ENCODE peak calls at places on chromosomes 3 and 15, in nine cellular contexts. One of them, this sample, is unnamed.

GRCh38 chr3:171944109-171945016 is 95.0 kb upstream of the FNDC3B start:
- DNase-seq in HCT116: no peak
- DNase-seq in endothelial cell of umbilical vein: peak; percentile 91
- DNase-seq in lower lobe of right lung: no peak
- DNase-seq in OCI-LY7: no peak
- DNase-seq in CD4-positive, CD25-positive, alpha-beta regulatory T cell: no peak
- DNase-seq in Peyer's patch: no peak
- DNase-seq in mesenchymal stem cell: peak; percentile 50
- DNase-seq in transverse colon: no peak
- DNase-seq in this sample: no peak

GRCh38 chr3:118578559-118578958 is 456.1 kb downstream of the IGSF11 start:
- DNase-seq in HCT116: no peak
- DNase-seq in endothelial cell of umbilical vein: no peak
- DNase-seq in lower lobe of right lung: no peak
- DNase-seq in OCI-LY7: no peak
- DNase-seq in CD4-positive, CD25-positive, alpha-beta regulatory T cell: no peak
- DNase-seq in Peyer's patch: no peak
- DNase-seq in mesenchymal stem cell: no peak
- DNase-seq in transverse colon: no peak
- DNase-seq in this sample: no peak

GRCh38 chr3:45988100-45988761 is 7.4 kb downstream of the FYCO1 start:
- DNase-seq in HCT116: no peak
- DNase-seq in endothelial cell of umbilical vein: no peak
- DNase-seq in lower lobe of right lung: no peak
- DNase-seq in OCI-LY7: no peak
- DNase-seq in CD4-positive, CD25-positive, alpha-beta regulatory T cell: no peak
- DNase-seq in Peyer's patch: no peak
- DNase-seq in mesenchymal stem cell: no peak
- DNase-seq in transverse colon: no peak
- DNase-seq in this sample: no peak

GRCh38 chr3:110608566-110608965 is 463.1 kb upstream of the NECTIN3 start:
- DNase-seq in HCT116: no peak
- DNase-seq in endothelial cell of umbilical vein: peak; percentile 14
- DNase-seq in lower lobe of right lung: no peak
- DNase-seq in OCI-LY7: no peak
- DNase-seq in CD4-positive, CD25-positive, alpha-beta regulatory T cell: no peak
- DNase-seq in Peyer's patch: no peak
- DNase-seq in mesenchymal stem cell: no peak
- DNase-seq in transverse colon: no peak
- DNase-seq in this sample: no peak

GRCh38 chr15:32859246-32859645 is 141.4 kb downstream of the GREM1 start:
- DNase-seq in HCT116: no peak
- DNase-seq in endothelial cell of umbilical vein: no peak
- DNase-seq in lower lobe of right lung: no peak
- DNase-seq in OCI-LY7: no peak
- DNase-seq in CD4-positive, CD25-positive, alpha-beta regulatory T cell: no peak
- DNase-seq in Peyer's patch: no peak
- DNase-seq in mesenchymal stem cell: no peak
- DNase-seq in transverse colon: no peak
- DNase-seq in this sample: no peak

GRCh38 chr3:58474348-58474911 is 17.5 kb upstream of the KCTD6 start:
- DNase-seq in HCT116: no peak
- DNase-seq in endothelial cell of umbilical vein: no peak
- DNase-seq in lower lobe of right lung: no peak
- DNase-seq in OCI-LY7: peak; percentile 55
- DNase-seq in CD4-positive, CD25-positive, alpha-beta regulatory T cell: no peak
- DNase-seq in Peyer's patch: no peak
- DNase-seq in mesenchymal stem cell: no peak
- DNase-seq in transverse colon: no peak
- DNase-seq in this sample: no peak

GRCh38 chr15:85408270-85408746 is 27.9 kb downstream of the AKAP13 start:
- DNase-seq in HCT116: no peak
- DNase-seq in endothelial cell of umbilical vein: no peak
- DNase-seq in lower lobe of right lung: no peak
- DNase-seq in OCI-LY7: peak; percentile 55
- DNase-seq in CD4-positive, CD25-positive, alpha-beta regulatory T cell: no peak
- DNase-seq in Peyer's patch: no peak
- DNase-seq in mesenchymal stem cell: no peak
- DNase-seq in transverse colon: no peak
- DNase-seq in this sample: no peak

GRCh38 chr3:190053919-190054672 is 66.6 kb downstream of the P3H2 start:
- DNase-seq in HCT116: peak; percentile 68
- DNase-seq in endothelial cell of umbilical vein: peak; percentile 34
- DNase-seq in lower lobe of right lung: no peak
- DNase-seq in OCI-LY7: no peak
- DNase-seq in CD4-positive, CD25-positive, alpha-beta regulatory T cell: no peak
- DNase-seq in Peyer's patch: no peak
- DNase-seq in mesenchymal stem cell: peak; percentile 93
- DNase-seq in transverse colon: no peak
- DNase-seq in this sample: no peak

GRCh38 chr3:111885578-111885977 is 26.5 kb downstream of the PHLDB2 start:
- DNase-seq in HCT116: no peak
- DNase-seq in endothelial cell of umbilical vein: no peak
- DNase-seq in lower lobe of right lung: no peak
- DNase-seq in OCI-LY7: no peak
- DNase-seq in CD4-positive, CD25-positive, alpha-beta regulatory T cell: no peak
- DNase-seq in Peyer's patch: no peak
- DNase-seq in mesenchymal stem cell: no peak
- DNase-seq in transverse colon: no peak
- DNase-seq in this sample: no peak

GRCh38 chr3:65425880-65426279 is 612.8 kb downstream of the MAGI1 start:
- DNase-seq in HCT116: no peak
- DNase-seq in endothelial cell of umbilical vein: no peak
- DNase-seq in lower lobe of right lung: no peak
- DNase-seq in OCI-LY7: no peak
- DNase-seq in CD4-positive, CD25-positive, alpha-beta regulatory T cell: no peak
- DNase-seq in Peyer's patch: no peak
- DNase-seq in mesenchymal stem cell: peak; percentile 20
- DNase-seq in transverse colon: no peak
- DNase-seq in this sample: no peak

GRCh38 chr3:195101927-195102608 is 168.9 kb downstream of the XXYLT1 start:
- DNase-seq in HCT116: no peak
- DNase-seq in endothelial cell of umbilical vein: no peak
- DNase-seq in lower lobe of right lung: no peak
- DNase-seq in OCI-LY7: no peak
- DNase-seq in CD4-positive, CD25-positive, alpha-beta regulatory T cell: no peak
- DNase-seq in Peyer's patch: no peak
- DNase-seq in mesenchymal stem cell: no peak
- DNase-seq in transverse colon: no peak
- DNase-seq in this sample: no peak

GRCh38 chr3:11566478-11566877 is 77.2 kb downstream of the VGLL4 start:
- DNase-seq in HCT116: no peak
- DNase-seq in endothelial cell of umbilical vein: no peak
- DNase-seq in lower lobe of right lung: no peak
- DNase-seq in OCI-LY7: no peak
- DNase-seq in CD4-positive, CD25-positive, alpha-beta regulatory T cell: no peak
- DNase-seq in Peyer's patch: no peak
- DNase-seq in mesenchymal stem cell: no peak
- DNase-seq in transverse colon: no peak
- DNase-seq in this sample: no peak

GRCh38 chr3:119357190-119357589 is 63.0 kb downstream of the ARHGAP31 start:
- DNase-seq in HCT116: no peak
- DNase-seq in endothelial cell of umbilical vein: no peak
- DNase-seq in lower lobe of right lung: peak; percentile 59
- DNase-seq in OCI-LY7: no peak
- DNase-seq in CD4-positive, CD25-positive, alpha-beta regulatory T cell: no peak
- DNase-seq in Peyer's patch: no peak
- DNase-seq in mesenchymal stem cell: no peak
- DNase-seq in transverse colon: no peak
- DNase-seq in this sample: no peak

GRCh38 chr3:63979093-63979492 is 44.2 kb downstream of the PSMD6 start:
- DNase-seq in HCT116: no peak
- DNase-seq in endothelial cell of umbilical vein: no peak
- DNase-seq in lower lobe of right lung: no peak
- DNase-seq in OCI-LY7: no peak
- DNase-seq in CD4-positive, CD25-positive, alpha-beta regulatory T cell: peak; percentile 63
- DNase-seq in Peyer's patch: no peak
- DNase-seq in mesenchymal stem cell: no peak
- DNase-seq in transverse colon: no peak
- DNase-seq in this sample: no peak

GRCh38 chr3:13552855-13553652 is 4.1 kb downstream of the FBLN2 start:
- DNase-seq in HCT116: no peak
- DNase-seq in endothelial cell of umbilical vein: no peak
- DNase-seq in lower lobe of right lung: no peak
- DNase-seq in OCI-LY7: no peak
- DNase-seq in CD4-positive, CD25-positive, alpha-beta regulatory T cell: no peak
- DNase-seq in Peyer's patch: no peak
- DNase-seq in mesenchymal stem cell: no peak
- DNase-seq in transverse colon: no peak
- DNase-seq in this sample: no peak

GRCh38 chr15:32033186-32033890 is 3.0 kb downstream of the CHRNA7 start:
- DNase-seq in HCT116: no peak
- DNase-seq in endothelial cell of umbilical vein: no peak
- DNase-seq in lower lobe of right lung: no peak
- DNase-seq in OCI-LY7: no peak
- DNase-seq in CD4-positive, CD25-positive, alpha-beta regulatory T cell: no peak
- DNase-seq in Peyer's patch: no peak
- DNase-seq in mesenchymal stem cell: no peak
- DNase-seq in transverse colon: peak; percentile 11
- DNase-seq in this sample: no peak

GRCh38 chr3:24566927-24567326 is 72.3 kb upstream of the THRB start:
- DNase-seq in HCT116: no peak
- DNase-seq in endothelial cell of umbilical vein: no peak
- DNase-seq in lower lobe of right lung: no peak
- DNase-seq in OCI-LY7: no peak
- DNase-seq in CD4-positive, CD25-positive, alpha-beta regulatory T cell: no peak
- DNase-seq in Peyer's patch: no peak
- DNase-seq in mesenchymal stem cell: no peak
- DNase-seq in transverse colon: no peak
- DNase-seq in this sample: no peak

GRCh38 chr3:42725454-42725853 is 22.9 kb upstream of the HHATL start:
- DNase-seq in HCT116: no peak
- DNase-seq in endothelial cell of umbilical vein: no peak
- DNase-seq in lower lobe of right lung: no peak
- DNase-seq in OCI-LY7: no peak
- DNase-seq in CD4-positive, CD25-positive, alpha-beta regulatory T cell: no peak
- DNase-seq in Peyer's patch: no peak
- DNase-seq in mesenchymal stem cell: no peak
- DNase-seq in transverse colon: no peak
- DNase-seq in this sample: no peak

GRCh38 chr15:77496710-77497107 is 76.0 kb downstream of the HMG20A start:
- DNase-seq in HCT116: peak; percentile 26
- DNase-seq in endothelial cell of umbilical vein: peak; percentile 82
- DNase-seq in lower lobe of right lung: peak; percentile 88
- DNase-seq in OCI-LY7: peak; percentile 65
- DNase-seq in CD4-positive, CD25-positive, alpha-beta regulatory T cell: peak; percentile 54
- DNase-seq in Peyer's patch: peak; percentile 76
- DNase-seq in mesenchymal stem cell: peak; percentile 90
- DNase-seq in transverse colon: peak; percentile 85
- DNase-seq in this sample: no peak

DNA sequence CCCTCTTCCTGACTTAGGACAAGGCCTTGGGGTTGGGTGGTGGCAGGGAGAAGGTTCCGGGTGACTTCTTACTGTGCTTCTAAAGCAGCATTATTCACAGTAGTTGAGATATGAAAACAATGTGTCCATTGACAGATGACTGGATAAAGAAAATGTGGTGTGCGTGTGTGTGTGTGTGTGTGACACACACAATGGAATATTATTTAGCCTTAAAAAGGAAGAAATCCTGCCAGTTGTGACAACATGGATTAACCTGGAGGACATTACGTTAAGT is 128.1 kb upstream of the RASGRP1 start:
- DNase-seq in HCT116: no peak
- DNase-seq in endothelial cell of umbilical vein: no peak
- DNase-seq in lower lobe of right lung: no peak
- DNase-seq in OCI-LY7: no peak
- DNase-seq in CD4-positive, CD25-positive, alpha-beta regulatory T cell: no peak
- DNase-seq in Peyer's patch: no peak
- DNase-seq in mesenchymal stem cell: no peak
- DNase-seq in transverse colon: no peak
- DNase-seq in this sample: no peak
- H3K4me1 ChIP-seq in HCT116: no peaks in the 10 kb centered on the region
- H3K4me1 ChIP-seq in endothelial cell of umbilical vein: no peaks in the 10 kb centered on the region
- H3K4me1 ChIP-seq in lower lobe of right lung: peaks cover 5% of the 10 kb centered on the region
- H3K4me1 ChIP-seq in OCI-LY7: peaks cover 27% of the 10 kb centered on the region
- H3K4me1 ChIP-seq in CD4-positive, CD25-positive, alpha-beta regulatory T cell: peaks cover 80% of the 10 kb centered on the region
- H3K4me1 ChIP-seq in Peyer's patch: no peaks in the 10 kb centered on the region
- H3K4me1 ChIP-seq in mesenchymal stem cell: peaks cover 3% of the 10 kb centered on the region
- H3K4me1 ChIP-seq in transverse colon: no peaks in the 10 kb centered on the region
- H3K4me1 ChIP-seq in this sample: no peaks in the 10 kb centered on the region

DNA sequence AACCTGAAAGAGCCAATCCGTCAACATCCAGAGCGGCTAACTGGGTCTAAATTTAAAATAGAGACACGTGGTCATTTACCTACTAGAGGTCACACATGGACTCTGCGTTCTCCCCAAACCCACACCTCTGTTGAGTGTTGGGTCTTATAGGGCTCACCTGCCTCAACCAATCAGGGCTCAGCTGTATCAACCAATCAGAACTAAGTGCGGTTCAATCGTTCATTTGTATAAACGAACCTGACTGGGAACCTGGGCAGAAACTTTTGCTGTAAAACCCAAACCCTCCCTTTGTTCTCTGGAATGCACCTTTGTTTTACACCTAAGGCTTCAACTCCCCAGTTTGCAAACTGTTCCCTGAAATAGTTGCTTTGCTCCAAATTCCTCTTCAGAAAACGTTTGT is 8.9 kb downstream of the DNAAF4 start:
- DNase-seq in HCT116: no peak
- DNase-seq in endothelial cell of umbilical vein: no peak
- DNase-seq in lower lobe of right lung: no peak
- DNase-seq in OCI-LY7: no peak
- DNase-seq in CD4-positive, CD25-positive, alpha-beta regulatory T cell: no peak
- DNase-seq in Peyer's patch: no peak
- DNase-seq in mesenchymal stem cell: no peak
- DNase-seq in transverse colon: no peak
- DNase-seq in this sample: no peak
- H3K4me3 ChIP-seq in HCT116: peak overlapping the region; percentile 76
- H3K4me3 ChIP-seq in endothelial cell of umbilical vein: no peak overlapping the region
- H3K4me3 ChIP-seq in lower lobe of right lung: no peak overlapping the region
- H3K4me3 ChIP-seq in OCI-LY7: no peak overlapping the region
- H3K4me3 ChIP-seq in CD4-positive, CD25-positive, alpha-beta regulatory T cell: peak overlapping the region; percentile 43
- H3K4me3 ChIP-seq in Peyer's patch: no peak overlapping the region
- H3K4me3 ChIP-seq in mesenchymal stem cell: peak overlapping the region; percentile 90
- H3K4me3 ChIP-seq in transverse colon: no peak overlapping the region
- H3K4me3 ChIP-seq in this sample: no peak overlapping the region

DNA sequence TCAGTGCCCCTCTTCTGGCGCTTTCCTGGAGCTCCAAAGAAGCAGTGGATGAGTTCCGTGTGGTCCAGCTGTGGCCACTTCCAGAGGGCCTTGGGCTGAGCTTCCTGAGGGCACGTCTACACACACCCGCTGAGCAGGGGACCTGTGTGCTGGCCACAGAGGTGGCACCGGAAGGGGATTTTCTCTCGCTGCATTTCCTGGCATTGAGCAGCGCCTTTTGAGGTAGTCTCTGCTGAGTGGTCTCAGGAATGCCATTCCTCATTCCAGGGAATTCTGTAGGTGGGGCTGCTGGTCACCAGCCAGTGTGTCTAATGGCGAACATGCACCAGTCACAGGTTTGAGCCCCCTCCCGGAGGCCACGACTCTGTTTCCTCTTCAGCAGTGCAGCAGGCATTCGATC is 48.1 kb downstream of the AMOTL2 start:
- DNase-seq in HCT116: no peak
- DNase-seq in endothelial cell of umbilical vein: peak; percentile 30
- DNase-seq in lower lobe of right lung: no peak
- DNase-seq in OCI-LY7: no peak
- DNase-seq in CD4-positive, CD25-positive, alpha-beta regulatory T cell: no peak
- DNase-seq in Peyer's patch: no peak
- DNase-seq in mesenchymal stem cell: no peak
- DNase-seq in transverse colon: no peak
- DNase-seq in this sample: no peak
- H3K4me1 ChIP-seq in HCT116: peaks cover 44% of the 10 kb centered on the region
- H3K4me1 ChIP-seq in endothelial cell of umbilical vein: peaks cover 31% of the 10 kb centered on the region
- H3K4me1 ChIP-seq in lower lobe of right lung: peaks cover 41% of the 10 kb centered on the region
- H3K4me1 ChIP-seq in OCI-LY7: no peaks in the 10 kb centered on the region
- H3K4me1 ChIP-seq in CD4-positive, CD25-positive, alpha-beta regulatory T cell: no peaks in the 10 kb centered on the region
- H3K4me1 ChIP-seq in Peyer's patch: no peaks in the 10 kb centered on the region
- H3K4me1 ChIP-seq in mesenchymal stem cell: peaks cover 34% of the 10 kb centered on the region
- H3K4me1 ChIP-seq in transverse colon: peaks cover 20% of the 10 kb centered on the region
- H3K4me1 ChIP-seq in this sample: peaks cover 55% of the 10 kb centered on the region

GRCh38 chr3:69865920-69866679 is 126.8 kb downstream of the MITF start:
- DNase-seq in HCT116: no peak
- DNase-seq in endothelial cell of umbilical vein: no peak
- DNase-seq in lower lobe of right lung: peak; percentile 57
- DNase-seq in OCI-LY7: no peak
- DNase-seq in CD4-positive, CD25-positive, alpha-beta regulatory T cell: no peak
- DNase-seq in Peyer's patch: no peak
- DNase-seq in mesenchymal stem cell: peak; percentile 33
- DNase-seq in transverse colon: peak; percentile 11
- DNase-seq in this sample: no peak
- H3K4me3 ChIP-seq in HCT116: no peak overlapping the region
- H3K4me3 ChIP-seq in endothelial cell of umbilical vein: no peak overlapping the region
- H3K4me3 ChIP-seq in lower lobe of right lung: peak overlapping the region; percentile 39
- H3K4me3 ChIP-seq in OCI-LY7: no peak overlapping the region
- H3K4me3 ChIP-seq in CD4-positive, CD25-positive, alpha-beta regulatory T cell: no peak overlapping the region
- H3K4me3 ChIP-seq in Peyer's patch: no peak overlapping the region
- H3K4me3 ChIP-seq in mesenchymal stem cell: peak overlapping the region; percentile 43
- H3K4me3 ChIP-seq in transverse colon: no peak overlapping the region
- H3K4me3 ChIP-seq in this sample: peak overlapping the region; percentile 42

This sample was measured in esophagus squamous epithelium.